ENCODE peak calls at places on chromosome 15, in ten cellular contexts. One of them, this sample, is unnamed.
A peak's percentile ranks its signal among the peaks of the same experiment; 100 is the strongest.

GRCh38 chr15:65132841-65133549 is 613 bp downstream of the PDCD7 start:
- DNase-seq in A172: no peak
- DNase-seq in suprapubic skin: peak; percentile 62
- DNase-seq in stimulated activated CD4-positive, alpha-beta T cell treated with anti-CD3 and anti-CD28 coated beads, Interleukin-1b, Interleukin-23, amount 100 ng/mL, for 24 hours: no peak
- DNase-seq in CD8-positive, alpha-beta memory T cell: no peak
- DNase-seq in H7: peak; percentile 87
- DNase-seq in OCI-LY7: peak; percentile 68
- DNase-seq in posterior cingulate gyrus: peak; percentile 14
- DNase-seq in left lung: peak; percentile 91
- DNase-seq in RKO: peak; percentile 57
- DNase-seq in this sample: peak; percentile 68

GRCh38 chr15:78988361-78988911 is 43.6 kb upstream of the CTSH start:
- DNase-seq in posterior cingulate gyrus: peak; percentile 28
- DNase-seq in A172: peak; percentile 99
- DNase-seq in left lung: peak; percentile 90
- DNase-seq in suprapubic skin: peak; percentile 93
- DNase-seq in CD8-positive, alpha-beta memory T cell: no peak
- DNase-seq in RKO: peak; percentile 50
- DNase-seq in stimulated activated CD4-positive, alpha-beta T cell treated with anti-CD3 and anti-CD28 coated beads, Interleukin-1b, Interleukin-23, amount 100 ng/mL, for 24 hours: no peak
- DNase-seq in OCI-LY7: no peak
- DNase-seq in H7: no peak
- DNase-seq in this sample: peak; percentile 48

GRCh38 chr15:72782274-72782992 is 1.1 kb downstream of the ADPGK start:
- DNase-seq in CD8-positive, alpha-beta memory T cell: no peak
- DNase-seq in stimulated activated CD4-positive, alpha-beta T cell treated with anti-CD3 and anti-CD28 coated beads, Interleukin-1b, Interleukin-23, amount 100 ng/mL, for 24 hours: no peak
- DNase-seq in posterior cingulate gyrus: no peak
- DNase-seq in A172: no peak
- DNase-seq in suprapubic skin: no peak
- DNase-seq in OCI-LY7: no peak
- DNase-seq in RKO: peak; percentile 40
- DNase-seq in H7: no peak
- DNase-seq in left lung: no peak
- DNase-seq in this sample: no peak

GRCh38 chr15:98896002-98896721 is 111.4 kb downstream of the PGPEP1L start:
- DNase-seq in stimulated activated CD4-positive, alpha-beta T cell treated with anti-CD3 and anti-CD28 coated beads, Interleukin-1b, Interleukin-23, amount 100 ng/mL, for 24 hours: no peak
- DNase-seq in left lung: no peak
- DNase-seq in A172: peak; percentile 41
- DNase-seq in OCI-LY7: no peak
- DNase-seq in CD8-positive, alpha-beta memory T cell: no peak
- DNase-seq in RKO: no peak
- DNase-seq in H7: no peak
- DNase-seq in posterior cingulate gyrus: no peak
- DNase-seq in suprapubic skin: no peak
- DNase-seq in this sample: peak; percentile 22

GRCh38 chr15:60619131-60619530 is 140.2 kb upstream of the ICE2 start:
- DNase-seq in CD8-positive, alpha-beta memory T cell: no peak
- DNase-seq in H7: no peak
- DNase-seq in A172: no peak
- DNase-seq in suprapubic skin: no peak
- DNase-seq in posterior cingulate gyrus: no peak
- DNase-seq in OCI-LY7: no peak
- DNase-seq in RKO: no peak
- DNase-seq in left lung: no peak
- DNase-seq in stimulated activated CD4-positive, alpha-beta T cell treated with anti-CD3 and anti-CD28 coated beads, Interleukin-1b, Interleukin-23, amount 100 ng/mL, for 24 hours: no peak
- DNase-seq in this sample: no peak

GRCh38 chr15:88744548-88745020 is 58.7 kb upstream of the ACAN start:
- DNase-seq in left lung: no peak
- DNase-seq in suprapubic skin: no peak
- DNase-seq in A172: no peak
- DNase-seq in posterior cingulate gyrus: no peak
- DNase-seq in stimulated activated CD4-positive, alpha-beta T cell treated with anti-CD3 and anti-CD28 coated beads, Interleukin-1b, Interleukin-23, amount 100 ng/mL, for 24 hours: no peak
- DNase-seq in OCI-LY7: no peak
- DNase-seq in RKO: no peak
- DNase-seq in CD8-positive, alpha-beta memory T cell: no peak
- DNase-seq in H7: peak; percentile 62
- DNase-seq in this sample: peak; percentile 23

GRCh38 chr15:68791431-68792283 is 29.0 kb downstream of the ANP32A start:
- DNase-seq in suprapubic skin: no peak
- DNase-seq in left lung: no peak
- DNase-seq in RKO: no peak
- DNase-seq in posterior cingulate gyrus: no peak
- DNase-seq in CD8-positive, alpha-beta memory T cell: peak; percentile 79
- DNase-seq in OCI-LY7: peak; percentile 40
- DNase-seq in stimulated activated CD4-positive, alpha-beta T cell treated with anti-CD3 and anti-CD28 coated beads, Interleukin-1b, Interleukin-23, amount 100 ng/mL, for 24 hours: no peak
- DNase-seq in A172: no peak
- DNase-seq in H7: peak; percentile 72
- DNase-seq in this sample: peak; percentile 44

GRCh38 chr15:94312946-94313345 is 81.6 kb downstream of the MCTP2 start:
- DNase-seq in suprapubic skin: no peak
- DNase-seq in RKO: no peak
- DNase-seq in posterior cingulate gyrus: no peak
- DNase-seq in A172: no peak
- DNase-seq in left lung: no peak
- DNase-seq in stimulated activated CD4-positive, alpha-beta T cell treated with anti-CD3 and anti-CD28 coated beads, Interleukin-1b, Interleukin-23, amount 100 ng/mL, for 24 hours: no peak
- DNase-seq in OCI-LY7: no peak
- DNase-seq in H7: no peak
- DNase-seq in CD8-positive, alpha-beta memory T cell: no peak
- DNase-seq in this sample: no peak

GRCh38 chr15:70802629-70803028 is 39.3 kb upstream of the UACA start:
- DNase-seq in left lung: no peak
- DNase-seq in OCI-LY7: no peak
- DNase-seq in H7: no peak
- DNase-seq in stimulated activated CD4-positive, alpha-beta T cell treated with anti-CD3 and anti-CD28 coated beads, Interleukin-1b, Interleukin-23, amount 100 ng/mL, for 24 hours: no peak
- DNase-seq in A172: peak; percentile 95
- DNase-seq in suprapubic skin: no peak
- DNase-seq in CD8-positive, alpha-beta memory T cell: no peak
- DNase-seq in posterior cingulate gyrus: no peak
- DNase-seq in RKO: no peak
- DNase-seq in this sample: no peak

GRCh38 chr15:51162865-51163762 is 68.4 kb upstream of the TNFAIP8L3 start:
- DNase-seq in suprapubic skin: peak; percentile 80
- DNase-seq in A172: peak; percentile 69
- DNase-seq in stimulated activated CD4-positive, alpha-beta T cell treated with anti-CD3 and anti-CD28 coated beads, Interleukin-1b, Interleukin-23, amount 100 ng/mL, for 24 hours: peak; percentile 16
- DNase-seq in CD8-positive, alpha-beta memory T cell: peak; percentile 56
- DNase-seq in RKO: peak; percentile 74
- DNase-seq in OCI-LY7: peak; percentile 57
- DNase-seq in left lung: no peak
- DNase-seq in H7: peak; percentile 87
- DNase-seq in posterior cingulate gyrus: peak; percentile 76
- DNase-seq in this sample: peak; percentile 87

GRCh38 chr15:90219421-90220141 is 14.2 kb downstream of the CIB1 start:
- DNase-seq in RKO: no peak
- DNase-seq in stimulated activated CD4-positive, alpha-beta T cell treated with anti-CD3 and anti-CD28 coated beads, Interleukin-1b, Interleukin-23, amount 100 ng/mL, for 24 hours: no peak
- DNase-seq in suprapubic skin: no peak
- DNase-seq in H7: peak; percentile 96
- DNase-seq in posterior cingulate gyrus: peak; percentile 30
- DNase-seq in CD8-positive, alpha-beta memory T cell: peak; percentile 73
- DNase-seq in A172: no peak
- DNase-seq in left lung: no peak
- DNase-seq in OCI-LY7: peak; percentile 69
- DNase-seq in this sample: peak; percentile 84

GRCh38 chr15:62619526-62619925 is 423.0 kb upstream of the TPM1 start:
- DNase-seq in H7: no peak
- DNase-seq in suprapubic skin: no peak
- DNase-seq in RKO: no peak
- DNase-seq in posterior cingulate gyrus: no peak
- DNase-seq in stimulated activated CD4-positive, alpha-beta T cell treated with anti-CD3 and anti-CD28 coated beads, Interleukin-1b, Interleukin-23, amount 100 ng/mL, for 24 hours: no peak
- DNase-seq in CD8-positive, alpha-beta memory T cell: no peak
- DNase-seq in left lung: no peak
- DNase-seq in OCI-LY7: no peak
- DNase-seq in A172: no peak
- DNase-seq in this sample: no peak

GRCh38 chr15:54119056-54119455 is 140.8 kb downstream of the UNC13C start:
- DNase-seq in stimulated activated CD4-positive, alpha-beta T cell treated with anti-CD3 and anti-CD28 coated beads, Interleukin-1b, Interleukin-23, amount 100 ng/mL, for 24 hours: no peak
- DNase-seq in posterior cingulate gyrus: no peak
- DNase-seq in CD8-positive, alpha-beta memory T cell: no peak
- DNase-seq in A172: no peak
- DNase-seq in left lung: no peak
- DNase-seq in RKO: no peak
- DNase-seq in H7: no peak
- DNase-seq in suprapubic skin: no peak
- DNase-seq in OCI-LY7: no peak
- DNase-seq in this sample: no peak

GRCh38 chr15:74053941-74054529 is 28.3 kb downstream of the GOLGA6A start:
- DNase-seq in A172: peak; percentile 60
- DNase-seq in stimulated activated CD4-positive, alpha-beta T cell treated with anti-CD3 and anti-CD28 coated beads, Interleukin-1b, Interleukin-23, amount 100 ng/mL, for 24 hours: peak; percentile 34
- DNase-seq in RKO: peak; percentile 58
- DNase-seq in suprapubic skin: peak; percentile 87
- DNase-seq in OCI-LY7: peak; percentile 70
- DNase-seq in left lung: peak; percentile 93
- DNase-seq in CD8-positive, alpha-beta memory T cell: peak; percentile 75
- DNase-seq in H7: peak; percentile 95
- DNase-seq in posterior cingulate gyrus: peak; percentile 67
- DNase-seq in this sample: peak; percentile 67

GRCh38 chr15:54960266-54960665 is 236.5 kb downstream of the RSL24D1 start:
- DNase-seq in A172: no peak
- DNase-seq in H7: no peak
- DNase-seq in RKO: no peak
- DNase-seq in left lung: no peak
- DNase-seq in posterior cingulate gyrus: no peak
- DNase-seq in CD8-positive, alpha-beta memory T cell: no peak
- DNase-seq in suprapubic skin: no peak
- DNase-seq in stimulated activated CD4-positive, alpha-beta T cell treated with anti-CD3 and anti-CD28 coated beads, Interleukin-1b, Interleukin-23, amount 100 ng/mL, for 24 hours: no peak
- DNase-seq in OCI-LY7: no peak
- DNase-seq in this sample: no peak

GRCh38 chr15:74399511-74400312 is 32.3 kb upstream of the CYP11A1 start:
- DNase-seq in H7: no peak
- DNase-seq in suprapubic skin: no peak
- DNase-seq in OCI-LY7: peak; percentile 69
- DNase-seq in A172: peak; percentile 65
- DNase-seq in CD8-positive, alpha-beta memory T cell: peak; percentile 76
- DNase-seq in stimulated activated CD4-positive, alpha-beta T cell treated with anti-CD3 and anti-CD28 coated beads, Interleukin-1b, Interleukin-23, amount 100 ng/mL, for 24 hours: no peak
- DNase-seq in posterior cingulate gyrus: no peak
- DNase-seq in RKO: peak; percentile 92
- DNase-seq in left lung: no peak
- DNase-seq in this sample: no peak

This sample was measured in ELF-1.